ENCODE peak calls at places on chromosomes 6 and 20, in seven cellular contexts. G is foreskin fibroblast; V is CD8-positive, alpha-beta memory T cell; F is Kasumi-1; W is naive thymus-derived CD4-positive, alpha-beta T cell; N is HTR-8/SVneo; J is dorsolateral prefrontal cortex. T is an unnamed sample.

GRCh38 chr20:63772781-63773520 is 33.4 kb downstream of the SLC2A4RG start:
- DNase-seq in J (no peak), F (no peak), N (no peak), G (peak; percentile 12), W (no peak), V (no peak), T (no peak)

GRCh38 chr20:49657118-49657901 is 56.4 kb downstream of the B4GALT5 start:
- DNase-seq in F (no peak), W (no peak), G (peak; percentile 81), J (no peak), V (no peak), N (no peak), T (no peak)

GRCh38 chr6:14511192-14511591 is 393.6 kb downstream of the CD83 start:
- DNase-seq in N (no peak), F (no peak), J (no peak), W (no peak), V (no peak), G (no peak), T (no peak)

GRCh38 chr20:39913274-39913673 is 775.8 kb downstream of the MAFB start:
- DNase-seq in V (no peak), G (no peak), W (no peak), F (no peak), N (no peak), J (no peak), T (no peak)

GRCh38 chr20:46302119-46302518 is 6.2 kb downstream of the CDH22 start:
- DNase-seq in N (no peak), F (no peak), G (no peak), W (no peak), J (peak; percentile 48), V (no peak), T (no peak)

GRCh38 chr6:136405410-136406029 is 115.9 kb upstream of the BCLAF1 start:
- DNase-seq in F (peak; percentile 14), N (no peak), J (peak; percentile 22), G (peak; percentile 18), V (no peak), W (no peak), T (no peak)

GRCh38 chr6:124870611-124871201 is 91.5 kb upstream of the RNF217 start:
- DNase-seq in J (no peak), W (peak; percentile 9), G (peak; percentile 25), N (no peak), V (no peak), F (peak; percentile 48), T (no peak)

GRCh38 chr6:148874698-148875293 is 128.0 kb downstream of the UST start:
- DNase-seq in N (no peak), J (no peak), F (no peak), G (no peak), V (no peak), W (no peak), T (no peak)

GRCh38 chr6:131635384-131636340 is 1.4 kb upstream of the ENPP3 start:
- DNase-seq in F (no peak), V (no peak), W (no peak), N (no peak), G (no peak), J (no peak), T (peak; percentile 16)

GRCh38 chr6:148358196-148358785 is 15.7 kb downstream of the SASH1 start:
- DNase-seq in W (no peak), V (no peak), F (no peak), N (no peak), G (peak; percentile 37), J (peak; percentile 24), T (no peak)

GRCh38 chr6:129845696-129846095 is 15.4 kb downstream of the TMEM244 start:
- DNase-seq in J (no peak), V (no peak), F (no peak), N (no peak), G (no peak), W (no peak), T (no peak)

GRCh38 chr6:116971959-116972358 is 94.9 kb downstream of the RFX6 start:
- DNase-seq in G (peak; percentile 6), N (peak; percentile 24), W (no peak), J (no peak), F (peak; percentile 77), V (no peak), T (peak; percentile 66)

GRCh38 chr6:31882344-31882743 is 3.5 kb upstream of the SLC44A4 start:
- DNase-seq in V (no peak), G (peak; percentile 48), F (no peak), N (no peak), J (no peak), W (no peak), T (no peak)

GRCh38 chr6:5302995-5303622 is 41.8 kb downstream of the FARS2 start:
- DNase-seq in G (no peak), J (no peak), V (peak; percentile 25), F (peak; percentile 6), W (peak; percentile 34), N (no peak), T (peak; percentile 60)

GRCh38 chr20:18645196-18645745 is 57.4 kb downstream of the DTD1 start:
- DNase-seq in W (no peak), V (no peak), N (no peak), G (no peak), J (no peak), F (no peak), T (no peak)

GRCh38 chr6:8182209-8182845 is 80.0 kb upstream of the EEF1E1 start:
- DNase-seq in N (no peak), V (no peak), G (peak; percentile 47), J (no peak), F (peak; percentile 79), W (no peak), T (no peak)

GRCh38 chr20:32433311-32434021 is 75.3 kb downstream of the ASXL1 start:
- DNase-seq in J (no peak), W (no peak), G (no peak), V (no peak), F (no peak), N (no peak), T (no peak)

GRCh38 chr6:36545767-36546663 is 1.3 kb downstream of the STK38 start:
- DNase-seq in N (no peak), G (peak; percentile 10), V (peak; percentile 45), J (no peak), W (peak; percentile 53), F (peak; percentile 58), T (peak; percentile 65)

GRCh38 chr6:12720310-12720709 is 3.7 kb downstream of the PHACTR1 start:
- DNase-seq in F (no peak), N (no peak), W (no peak), G (no peak), J (peak; percentile 72), V (no peak), T (no peak)

GRCh38 chr6:149089508-149089907 is 228.0 kb upstream of the TAB2 start:
- DNase-seq in W (no peak), J (no peak), N (no peak), G (no peak), F (no peak), V (no peak), T (no peak)

GRCh38 chr20:24651973-24652340 is 182.5 kb downstream of the SYNDIG1 start:
- DNase-seq in V (no peak), F (no peak), J (no peak), N (no peak), W (no peak), G (no peak), T (no peak)

GRCh38 chr6:55964136-55964535 is 88.7 kb upstream of the BMP5 start:
- DNase-seq in J (peak; percentile 29), G (no peak), F (no peak), W (no peak), N (no peak), V (no peak), T (no peak)

GRCh38 chr20:38208088-38208487 is 43.0 kb upstream of the TGM2 start:
- DNase-seq in J (no peak), N (no peak), F (no peak), G (no peak), V (no peak), W (no peak), T (no peak)

GRCh38 chr6:17494919-17495318 is 101.5 kb downstream of the CAP2 start:
- DNase-seq in N (no peak), W (no peak), V (no peak), F (no peak), G (no peak), J (no peak), T (no peak)

GRCh38 chr20:53656653-53657288 is 63.1 kb upstream of the ZNF217 start:
- DNase-seq in J (no peak), N (no peak), G (peak; percentile 61), W (no peak), F (no peak), V (no peak), T (no peak)

GRCh38 chr20:50786703-50787102 is 8.2 kb upstream of the BCAS4 start:
- DNase-seq in N (no peak), F (no peak), J (no peak), V (no peak), W (no peak), G (no peak), T (no peak)

GRCh38 chr6:72657798-72658197 is 35.9 kb downstream of the KCNQ5 start:
- DNase-seq in J (no peak), V (no peak), N (no peak), W (no peak), F (no peak), G (peak; percentile 15), T (no peak)

GRCh38 chr6:38776515-38776914 is 61.4 kb downstream of the DNAH8 start:
- DNase-seq in F (no peak), N (peak; percentile 39), G (peak; percentile 14), J (no peak), W (no peak), V (no peak), T (peak; percentile 8)

GRCh38 chr6:73965408-73966145 is 269.6 kb downstream of the CD109 start:
- DNase-seq in G (no peak), N (no peak), F (no peak), J (no peak), V (no peak), W (no peak), T (no peak)

GRCh38 chr6:77106992-77107391 is 356.3 kb downstream of the HTR1B start:
- DNase-seq in G (no peak), W (no peak), F (no peak), N (no peak), J (no peak), V (no peak), T (no peak)

GRCh38 chr6:167855825-167856425 is 29.2 kb downstream of the AFDN start:
- DNase-seq in N (peak; percentile 31), W (no peak), J (no peak), G (peak; percentile 87), F (no peak), V (no peak), T (no peak)